ENCODE peak calls at places on chromosomes 6 and 20, in five cellular contexts. W is A172, N is caudate nucleus, L is Kasumi-1, X is fibroblast of pulmonary artery. O is an unnamed sample.

GRCh38 chr6:26193467-26194328 is 106.5 kb downstream of the HFE start:
- DNase-seq in W (no peak), N (no peak), L (no peak), X (no peak), O (no peak)

GRCh38 chr6:16837217-16837972 is 76.1 kb upstream of the ATXN1 start:
- DNase-seq in W (no peak), N (no peak), L (no peak), X (no peak), O (no peak)

GRCh38 chr6:109230444-109230843 is 135.1 kb downstream of the CEP57L1 start:
- DNase-seq in W (no peak), N (no peak), L (no peak), X (no peak), O (no peak)

GRCh38 chr6:170283212-170284081 is 7.4 kb downstream of the DLL1 start:
- DNase-seq in W (no peak), N (no peak), L (no peak), X (no peak), O (no peak)

GRCh38 chr20:55893031-55893430 is 112.3 kb downstream of the CBLN4 start:
- DNase-seq in W (no peak), N (no peak), L (no peak), X (no peak), O (no peak)

GRCh38 chr6:21595265-21595950 is 1.9 kb downstream of the SOX4 start:
- DNase-seq in W (no peak), N (no peak), L (no peak), X (peak), O (peak)

GRCh38 chr20:5864873-5865582 is 85.3 kb downstream of the TRMT6 start:
- DNase-seq in W (peak), N (no peak), L (no peak), X (peak), O (no peak)

GRCh38 chr6:131061041-131061770 is 1.8 kb downstream of the EPB41L2 start:
- DNase-seq in W (no peak), N (no peak), L (peak), X (peak), O (peak)